ENCODE peak calls at places on chromosomes 5 and 9, in eight cellular contexts. One of them, this sample, is unnamed.

GRCh38 chr5:149749481-149750365 is 19.6 kb downstream of the PPARGC1B start:
- DNase-seq in fibroblast of mammary gland: peak
- DNase-seq in thoracic aorta: no peak
- DNase-seq in coronary artery: no peak
- DNase-seq in Calu3: no peak
- DNase-seq in NB4: peak
- DNase-seq in mesothelial cell of epicardium: no peak
- DNase-seq in GM12865: no peak
- DNase-seq in this sample: no peak

GRCh38 chr9:70902171-70902570 is 219.2 kb downstream of the TRPM3 start:
- DNase-seq in NB4: no peak
- DNase-seq in fibroblast of mammary gland: peak
- DNase-seq in Calu3: no peak
- DNase-seq in GM12865: no peak
- DNase-seq in thoracic aorta: no peak
- DNase-seq in coronary artery: no peak
- DNase-seq in mesothelial cell of epicardium: no peak
- DNase-seq in this sample: no peak

GRCh38 chr9:103928452-103928851 is 165.7 kb upstream of the SMC2 start:
- DNase-seq in NB4: no peak
- DNase-seq in fibroblast of mammary gland: peak
- DNase-seq in thoracic aorta: no peak
- DNase-seq in mesothelial cell of epicardium: no peak
- DNase-seq in coronary artery: no peak
- DNase-seq in GM12865: no peak
- DNase-seq in Calu3: no peak
- DNase-seq in this sample: no peak

GRCh38 chr9:89601856-89602562 is 2.8 kb upstream of the GADD45G start:
- DNase-seq in fibroblast of mammary gland: no peak
- DNase-seq in thoracic aorta: no peak
- DNase-seq in mesothelial cell of epicardium: no peak
- DNase-seq in NB4: no peak
- DNase-seq in Calu3: no peak
- DNase-seq in coronary artery: peak
- DNase-seq in GM12865: no peak
- DNase-seq in this sample: no peak

GRCh38 chr9:127447416-127448111 is 3.6 kb downstream of the RPL12 start:
- DNase-seq in coronary artery: no peak
- DNase-seq in NB4: peak
- DNase-seq in Calu3: no peak
- DNase-seq in mesothelial cell of epicardium: no peak
- DNase-seq in GM12865: no peak
- DNase-seq in fibroblast of mammary gland: no peak
- DNase-seq in thoracic aorta: no peak
- DNase-seq in this sample: no peak

GRCh38 chr5:44697025-44697424 is 111.7 kb upstream of the MRPS30 start:
- DNase-seq in mesothelial cell of epicardium: no peak
- DNase-seq in Calu3: no peak
- DNase-seq in GM12865: no peak
- DNase-seq in coronary artery: no peak
- DNase-seq in fibroblast of mammary gland: no peak
- DNase-seq in NB4: no peak
- DNase-seq in thoracic aorta: no peak
- DNase-seq in this sample: no peak

GRCh38 chr9:81848472-81848871 is 79.8 kb upstream of the SPATA31D4 start:
- DNase-seq in thoracic aorta: no peak
- DNase-seq in NB4: no peak
- DNase-seq in fibroblast of mammary gland: peak
- DNase-seq in coronary artery: no peak
- DNase-seq in Calu3: no peak
- DNase-seq in mesothelial cell of epicardium: no peak
- DNase-seq in GM12865: no peak
- DNase-seq in this sample: no peak

GRCh38 chr9:20684865-20685696 is 1.0 kb downstream of the FOCAD start:
- DNase-seq in coronary artery: no peak
- DNase-seq in mesothelial cell of epicardium: no peak
- DNase-seq in GM12865: peak
- DNase-seq in fibroblast of mammary gland: peak
- DNase-seq in Calu3: no peak
- DNase-seq in NB4: peak
- DNase-seq in thoracic aorta: no peak
- DNase-seq in this sample: no peak

GRCh38 chr9:129164246-129164930 is 13.7 kb downstream of the IER5L start:
- DNase-seq in coronary artery: no peak
- DNase-seq in NB4: no peak
- DNase-seq in mesothelial cell of epicardium: no peak
- DNase-seq in Calu3: no peak
- DNase-seq in thoracic aorta: no peak
- DNase-seq in fibroblast of mammary gland: peak
- DNase-seq in GM12865: no peak
- DNase-seq in this sample: no peak

GRCh38 chr5:120564013-120564412 is 99.9 kb downstream of the PRR16 start:
- DNase-seq in coronary artery: no peak
- DNase-seq in thoracic aorta: no peak
- DNase-seq in Calu3: peak
- DNase-seq in NB4: no peak
- DNase-seq in mesothelial cell of epicardium: no peak
- DNase-seq in GM12865: no peak
- DNase-seq in fibroblast of mammary gland: peak
- DNase-seq in this sample: no peak

GRCh38 chr5:102958481-102959011 is 161.4 kb downstream of the GIN1 start:
- DNase-seq in coronary artery: no peak
- DNase-seq in fibroblast of mammary gland: peak
- DNase-seq in NB4: no peak
- DNase-seq in GM12865: no peak
- DNase-seq in mesothelial cell of epicardium: no peak
- DNase-seq in Calu3: no peak
- DNase-seq in thoracic aorta: no peak
- DNase-seq in this sample: no peak

GRCh38 chr9:114339130-114339908 is 9.7 kb downstream of the ORM2 start:
- DNase-seq in NB4: peak
- DNase-seq in Calu3: peak
- DNase-seq in GM12865: peak
- DNase-seq in fibroblast of mammary gland: peak
- DNase-seq in mesothelial cell of epicardium: no peak
- DNase-seq in coronary artery: no peak
- DNase-seq in thoracic aorta: no peak
- DNase-seq in this sample: peak

GRCh38 chr9:35659340-35659739 is 1.2 kb downstream of the CCDC107 start:
- DNase-seq in NB4: peak
- DNase-seq in Calu3: no peak
- DNase-seq in thoracic aorta: no peak
- DNase-seq in coronary artery: no peak
- DNase-seq in mesothelial cell of epicardium: no peak
- DNase-seq in GM12865: peak
- DNase-seq in fibroblast of mammary gland: peak
- DNase-seq in this sample: no peak

GRCh38 chr5:42875785-42876374 is 64.2 kb upstream of the SELENOP start:
- DNase-seq in thoracic aorta: no peak
- DNase-seq in Calu3: no peak
- DNase-seq in GM12865: no peak
- DNase-seq in fibroblast of mammary gland: no peak
- DNase-seq in mesothelial cell of epicardium: no peak
- DNase-seq in NB4: peak
- DNase-seq in coronary artery: no peak
- DNase-seq in this sample: no peak

GRCh38 chr9:78292716-78293497 is 4.0 kb upstream of the PSAT1 start:
- DNase-seq in NB4: peak
- DNase-seq in Calu3: no peak
- DNase-seq in GM12865: no peak
- DNase-seq in coronary artery: no peak
- DNase-seq in thoracic aorta: no peak
- DNase-seq in fibroblast of mammary gland: no peak
- DNase-seq in mesothelial cell of epicardium: no peak
- DNase-seq in this sample: no peak

GRCh38 chr9:92970467-92970923 is 23.2 kb downstream of the FGD3 start:
- DNase-seq in thoracic aorta: no peak
- DNase-seq in mesothelial cell of epicardium: no peak
- DNase-seq in fibroblast of mammary gland: peak
- DNase-seq in GM12865: no peak
- DNase-seq in Calu3: no peak
- DNase-seq in coronary artery: no peak
- DNase-seq in NB4: peak
- DNase-seq in this sample: peak

GRCh38 chr9:84851935-84852585 is 182.5 kb downstream of the NTRK2 start:
- DNase-seq in NB4: no peak
- DNase-seq in mesothelial cell of epicardium: no peak
- DNase-seq in thoracic aorta: peak
- DNase-seq in coronary artery: peak
- DNase-seq in Calu3: no peak
- DNase-seq in fibroblast of mammary gland: peak
- DNase-seq in GM12865: no peak
- DNase-seq in this sample: no peak

GRCh38 chr5:102594192-102594591 is 95.4 kb upstream of the SLCO6A1 start:
- DNase-seq in fibroblast of mammary gland: no peak
- DNase-seq in thoracic aorta: no peak
- DNase-seq in Calu3: no peak
- DNase-seq in NB4: no peak
- DNase-seq in mesothelial cell of epicardium: no peak
- DNase-seq in GM12865: no peak
- DNase-seq in coronary artery: no peak
- DNase-seq in this sample: no peak

GRCh38 chr5:52073993-52074689 is 690.9 kb downstream of the ISL1 start:
- DNase-seq in thoracic aorta: no peak
- DNase-seq in NB4: no peak
- DNase-seq in Calu3: no peak
- DNase-seq in coronary artery: no peak
- DNase-seq in GM12865: no peak
- DNase-seq in fibroblast of mammary gland: no peak
- DNase-seq in mesothelial cell of epicardium: no peak
- DNase-seq in this sample: no peak

GRCh38 chr5:107950774-107951173 is 280.0 kb upstream of the EFNA5 start:
- DNase-seq in NB4: no peak
- DNase-seq in Calu3: no peak
- DNase-seq in coronary artery: no peak
- DNase-seq in mesothelial cell of epicardium: no peak
- DNase-seq in fibroblast of mammary gland: no peak
- DNase-seq in thoracic aorta: no peak
- DNase-seq in GM12865: no peak
- DNase-seq in this sample: no peak

GRCh38 chr9:113579270-113580040 is 115.9 kb downstream of the RGS3 start:
- DNase-seq in mesothelial cell of epicardium: no peak
- DNase-seq in fibroblast of mammary gland: no peak
- DNase-seq in Calu3: no peak
- DNase-seq in GM12865: peak
- DNase-seq in coronary artery: no peak
- DNase-seq in thoracic aorta: no peak
- DNase-seq in NB4: peak
- DNase-seq in this sample: peak

GRCh38 chr9:131407717-131408195 is 13.9 kb downstream of the PRRC2B start:
- DNase-seq in coronary artery: no peak
- DNase-seq in Calu3: no peak
- DNase-seq in GM12865: no peak
- DNase-seq in mesothelial cell of epicardium: no peak
- DNase-seq in NB4: peak
- DNase-seq in fibroblast of mammary gland: peak
- DNase-seq in thoracic aorta: no peak
- DNase-seq in this sample: no peak
- TF ChIP-seq CTCF in coronary artery: peak
- TF ChIP-seq CTCF in Calu3: no peak
- TF ChIP-seq CTCF in GM12865: no peak
- TF ChIP-seq CTCF in mesothelial cell of epicardium: no peak
- TF ChIP-seq CTCF in NB4: no peak
- TF ChIP-seq CTCF in fibroblast of mammary gland: peak
- TF ChIP-seq CTCF in thoracic aorta: peak
- TF ChIP-seq CTCF in this sample: no peak

GRCh38 chr9:37941253-37941652 is 37.3 kb upstream of the SLC25A51 start:
- DNase-seq in Calu3: no peak
- DNase-seq in mesothelial cell of epicardium: no peak
- DNase-seq in GM12865: no peak
- DNase-seq in fibroblast of mammary gland: no peak
- DNase-seq in NB4: no peak
- DNase-seq in thoracic aorta: no peak
- DNase-seq in coronary artery: no peak
- DNase-seq in this sample: no peak
- TF ChIP-seq CTCF in Calu3: no peak
- TF ChIP-seq CTCF in mesothelial cell of epicardium: no peak
- TF ChIP-seq CTCF in GM12865: no peak
- TF ChIP-seq CTCF in fibroblast of mammary gland: no peak
- TF ChIP-seq CTCF in NB4: no peak
- TF ChIP-seq CTCF in thoracic aorta: no peak
- TF ChIP-seq CTCF in coronary artery: no peak
- TF ChIP-seq CTCF in this sample: no peak

DNA sequence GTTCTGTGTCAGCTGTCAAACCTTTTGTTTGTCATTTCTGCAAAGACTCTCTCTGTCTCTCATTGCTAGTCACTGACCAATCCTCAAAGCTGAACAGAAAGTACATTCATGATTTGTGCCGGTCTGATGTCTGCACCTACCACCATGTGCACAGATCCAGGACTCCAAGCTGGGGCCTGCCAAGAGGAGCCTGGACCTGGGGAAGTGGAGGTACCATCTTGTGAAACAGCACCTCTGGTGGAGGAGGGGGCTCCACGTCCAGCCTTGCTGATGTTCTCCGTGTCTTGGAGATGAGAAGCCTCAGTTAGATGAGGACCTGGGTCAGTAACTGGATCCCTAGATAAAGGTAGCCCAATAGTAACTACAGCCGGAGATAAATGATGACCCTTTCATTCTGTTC is 98.9 kb downstream of the TENT4A start:
- DNase-seq in fibroblast of mammary gland: no peak
- DNase-seq in GM12865: no peak
- DNase-seq in mesothelial cell of epicardium: no peak
- DNase-seq in Calu3: no peak
- DNase-seq in thoracic aorta: no peak
- DNase-seq in NB4: no peak
- DNase-seq in coronary artery: no peak
- DNase-seq in this sample: no peak
- TF ChIP-seq CTCF in fibroblast of mammary gland: no peak
- TF ChIP-seq CTCF in GM12865: no peak
- TF ChIP-seq CTCF in mesothelial cell of epicardium: no peak
- TF ChIP-seq CTCF in Calu3: no peak
- TF ChIP-seq CTCF in thoracic aorta: no peak
- TF ChIP-seq CTCF in NB4: no peak
- TF ChIP-seq CTCF in coronary artery: no peak
- TF ChIP-seq CTCF in this sample: no peak

DNA sequence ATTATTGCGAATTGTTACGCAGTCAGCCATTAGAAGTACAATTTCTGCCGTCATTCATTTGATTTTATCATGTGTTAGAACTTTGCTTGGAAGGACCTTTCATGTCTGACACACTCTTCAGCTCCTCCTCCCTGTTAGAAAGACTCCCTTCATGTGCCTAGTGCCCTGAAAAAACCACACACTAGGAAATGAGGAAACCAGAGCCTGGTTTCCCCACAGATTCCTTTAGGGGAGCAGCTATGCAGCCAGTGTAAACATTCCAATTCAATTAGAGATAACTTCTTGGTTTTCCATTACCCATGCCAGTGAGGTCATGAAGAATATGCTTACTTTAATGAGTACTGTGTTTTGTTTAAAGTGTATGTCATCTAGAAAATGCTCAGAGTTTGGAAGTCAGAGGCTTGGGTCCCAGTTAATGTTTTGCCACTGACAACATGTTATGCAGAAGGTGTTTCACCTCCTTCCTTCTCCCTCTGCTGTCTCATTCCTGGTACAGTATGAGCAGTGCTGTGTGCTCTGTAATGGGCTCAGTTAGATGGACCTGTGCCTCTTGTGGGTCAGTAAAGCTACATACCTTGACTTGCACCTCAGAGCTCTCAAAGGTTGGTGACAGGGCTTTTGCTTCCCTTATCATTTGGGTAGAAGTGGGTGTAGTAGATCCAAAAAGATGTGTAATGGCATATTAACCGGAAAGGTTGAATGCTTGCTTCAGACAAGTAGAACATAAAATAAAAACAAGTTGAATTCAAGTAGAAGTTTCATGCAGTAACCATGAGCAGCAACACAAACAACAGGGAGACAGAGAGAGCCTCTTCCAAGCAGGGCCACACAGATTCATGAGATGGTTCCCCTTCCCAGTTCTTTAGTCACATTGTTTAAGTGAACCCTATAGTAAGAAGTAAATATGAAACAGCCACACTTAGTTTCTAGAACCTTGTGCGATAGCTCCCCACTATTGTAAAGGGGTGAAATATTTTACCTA is 52.6 kb upstream of the TNFAIP8 start:
- DNase-seq in fibroblast of mammary gland: peak
- DNase-seq in mesothelial cell of epicardium: no peak
- DNase-seq in thoracic aorta: peak
- DNase-seq in GM12865: no peak
- DNase-seq in coronary artery: no peak
- DNase-seq in Calu3: peak
- DNase-seq in NB4: peak
- DNase-seq in this sample: no peak
- TF ChIP-seq CTCF in fibroblast of mammary gland: no peak
- TF ChIP-seq CTCF in mesothelial cell of epicardium: no peak
- TF ChIP-seq CTCF in thoracic aorta: peak
- TF ChIP-seq CTCF in GM12865: no peak
- TF ChIP-seq CTCF in coronary artery: no peak
- TF ChIP-seq CTCF in Calu3: peak
- TF ChIP-seq CTCF in NB4: no peak
- TF ChIP-seq CTCF in this sample: no peak

This sample was measured in GM10248.